ENCODE peak calls at places on chromosomes 3 and 15, in four cellular contexts. N is frontal cortex; E is COR-L47; S is natural killer cell treated with Interleukin-12 subunit alpha and Interleukin-12 subunit beta and Interleukin-15 and Interleukin-18, amount 100 ng/mL, for 72 hours. A is an unnamed sample.

GRCh38 chr15:57697588-57697987 is 8.9 kb upstream of the POLR2M start:
- DNase-seq in N (no peak), S (no peak), E (no peak), A (no peak)

GRCh38 chr15:95626501-95627361 is 703.8 kb upstream of the NR2F2 start:
- DNase-seq in S (no peak), E (no peak), N (no peak), A (no peak)

GRCh38 chr3:105729662-105730061 is 139.2 kb downstream of the CBLB start:
- DNase-seq in S (no peak), N (no peak), E (no peak), A (no peak)

GRCh38 chr3:84772841-84773240 is 185.9 kb upstream of the CADM2 start:
- DNase-seq in S (no peak), N (no peak), E (peak), A (no peak)

GRCh38 chr15:59349715-59350420 is 22.8 kb downstream of the MYO1E start:
- DNase-seq in E (no peak), S (no peak), N (no peak), A (no peak)

GRCh38 chr3:136106101-136106500 is 90.0 kb downstream of the MSL2 start:
- DNase-seq in N (no peak), E (no peak), S (no peak), A (no peak)

GRCh38 chr3:127177226-127177625 is 15.7 kb upstream of the PRR23E start:
- DNase-seq in S (no peak), N (no peak), E (no peak), A (no peak)

GRCh38 chr3:123535580-123535979 is 49.3 kb downstream of the HACD2 start:
- DNase-seq in E (no peak), N (no peak), S (no peak), A (no peak)

GRCh38 chr3:152281032-152281713 is 12.4 kb downstream of the MBNL1 start:
- DNase-seq in S (no peak), E (no peak), N (no peak), A (no peak)

GRCh38 chr3:193593666-193594025 is 638 bp downstream of the OPA1 start:
- DNase-seq in S (no peak), E (no peak), N (no peak), A (peak)

GRCh38 chr3:159971311-159971710 is 17.3 kb upstream of the IL12A start:
- DNase-seq in S (no peak), N (no peak), E (no peak), A (no peak)

GRCh38 chr3:21436846-21437245 is 314.2 kb downstream of the ZNF385D start:
- DNase-seq in N (no peak), S (no peak), E (peak), A (no peak)

GRCh38 chr15:61198722-61199121 is 30.4 kb downstream of the RORA start:
- DNase-seq in N (no peak), E (no peak), S (no peak), A (no peak)

GRCh38 chr3:145898487-145898886 is 262.5 kb downstream of the PLOD2 start:
- DNase-seq in N (no peak), S (no peak), E (no peak), A (no peak)

GRCh38 chr15:39878401-39878775 is 41.7 kb downstream of the GPR176 start:
- DNase-seq in E (no peak), N (no peak), S (no peak), A (no peak)